ENCODE peak calls at places on chromosomes 5 and 9, in four cellular contexts. Y, P, V and T are unnamed samples.

GRCh38 chr9:125633116-125633743 is 73.8 kb downstream of the MAPKAP1 start:
- DNase-seq in Y (no peak), V (no peak), P (no peak), T (no peak)

GRCh38 chr9:123929177-123929869 is 603 bp downstream of the DENND1A start:
- DNase-seq in V (no peak), P (no peak), Y (no peak), T (no peak)

GRCh38 chr5:171610686-171611085 is 174.9 kb upstream of the SMIM23 start:
- DNase-seq in P (no peak), Y (no peak), V (no peak), T (no peak)

GRCh38 chr5:68114641-68115040 is 100.9 kb upstream of the PIK3R1 start:
- DNase-seq in Y (no peak), V (no peak), P (no peak), T (no peak)

GRCh38 chr5:124528838-124529237 is 217.6 kb downstream of the ZNF608 start:
- DNase-seq in V (no peak), P (no peak), Y (no peak), T (no peak)

GRCh38 chr5:142486581-142486980 is 161.8 kb upstream of the SPRY4 start:
- DNase-seq in Y (no peak), P (no peak), V (no peak), T (no peak)

GRCh38 chr5:61625682-61626620 is 293.9 kb downstream of the ZSWIM6 start:
- DNase-seq in V (peak), P (peak), Y (peak), T (peak)

GRCh38 chr5:174352681-174353080 is 307.2 kb downstream of the NSG2 start:
- DNase-seq in P (no peak), V (no peak), Y (no peak), T (no peak)

DNA sequence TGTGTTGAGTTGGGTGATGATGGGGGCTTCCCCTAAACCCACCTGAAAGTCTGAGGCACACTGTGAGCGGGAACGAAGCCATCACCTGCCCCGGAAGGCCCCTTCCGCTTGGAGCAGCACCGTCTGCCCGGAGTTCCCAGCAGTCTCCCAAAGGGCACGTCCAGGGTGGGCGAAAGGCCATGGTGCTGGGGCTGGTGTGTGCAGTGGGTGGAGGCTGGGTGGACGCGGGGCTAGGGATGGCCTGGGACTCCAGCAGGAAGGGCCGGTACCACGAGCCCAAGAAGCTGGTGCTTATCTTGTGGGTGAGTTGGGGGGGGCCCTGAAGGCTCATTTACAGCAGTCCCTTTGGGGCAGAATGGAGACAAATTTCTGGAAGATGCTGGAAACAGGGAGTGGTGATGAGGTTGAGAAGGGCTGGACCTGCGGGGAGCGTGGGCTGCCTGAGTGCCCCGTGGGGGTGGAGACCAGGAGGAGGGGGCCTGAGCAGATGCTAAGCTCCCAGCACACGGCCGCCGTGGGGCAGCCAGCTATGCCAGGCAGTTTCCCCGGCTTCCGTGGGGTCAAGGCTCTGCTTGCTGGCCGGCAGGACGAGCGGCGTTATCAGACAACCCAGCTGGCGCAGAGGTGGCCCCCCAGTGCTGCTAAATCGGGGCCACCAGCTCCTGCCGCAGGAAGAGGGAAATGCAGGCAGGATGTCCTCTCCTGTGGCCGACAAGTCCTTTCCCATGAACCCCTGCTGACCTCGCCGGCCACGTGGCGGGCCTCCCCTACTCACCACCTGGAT is 4.4 kb downstream of the FLT4 start:
- DNase-seq in V (no peak), P (no peak), Y (peak), T (no peak)
- H3K27ac ChIP-seq in V (no peak), P (peak), Y (no peak), T (no peak)

GRCh38 chr9:115063058-115063850 is 54.7 kb downstream of the TNC start:
- DNase-seq in V (no peak), P (no peak), Y (no peak), T (no peak)
- H3K27ac ChIP-seq in V (peak), P (no peak), Y (no peak), T (no peak)

DNA sequence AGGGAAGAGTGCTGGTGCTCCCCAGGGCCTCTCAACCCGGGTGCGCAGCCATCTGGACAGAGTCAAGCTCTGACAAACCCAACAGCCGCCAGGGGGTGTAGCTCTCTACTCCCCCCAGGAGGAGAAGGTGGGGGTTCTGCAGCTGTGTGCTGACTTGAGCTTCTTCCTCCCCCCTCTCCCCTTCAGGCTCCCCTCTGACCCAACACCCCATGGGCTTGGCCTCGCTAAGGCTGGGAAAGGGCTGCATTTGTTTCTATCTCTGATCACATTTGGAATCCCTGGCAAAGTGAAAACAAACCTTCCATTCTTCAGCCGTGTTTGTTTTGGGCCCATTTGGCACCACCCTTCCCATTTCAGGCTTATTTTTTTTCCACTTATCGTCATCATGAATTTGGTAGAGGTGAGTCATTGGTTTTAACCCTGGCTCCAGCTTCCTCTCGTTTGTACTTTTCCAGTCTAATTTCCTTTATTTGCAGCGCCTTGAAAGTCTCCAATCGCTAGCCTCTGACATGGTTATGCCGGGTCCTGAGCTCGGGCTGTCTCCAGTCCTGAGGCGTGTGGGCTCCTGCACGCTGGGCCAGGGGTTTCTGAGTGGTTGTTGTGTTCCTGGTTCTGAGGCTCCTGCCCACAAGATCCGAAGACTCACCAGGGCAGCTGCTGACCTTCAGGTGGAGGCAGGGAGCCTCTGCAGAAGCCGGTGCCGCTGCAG is 36.1 kb downstream of the DAP start:
- DNase-seq in Y (no peak), V (no peak), P (peak), T (no peak)
- H3K27ac ChIP-seq in Y (peak), V (no peak), P (peak), T (peak)

DNA sequence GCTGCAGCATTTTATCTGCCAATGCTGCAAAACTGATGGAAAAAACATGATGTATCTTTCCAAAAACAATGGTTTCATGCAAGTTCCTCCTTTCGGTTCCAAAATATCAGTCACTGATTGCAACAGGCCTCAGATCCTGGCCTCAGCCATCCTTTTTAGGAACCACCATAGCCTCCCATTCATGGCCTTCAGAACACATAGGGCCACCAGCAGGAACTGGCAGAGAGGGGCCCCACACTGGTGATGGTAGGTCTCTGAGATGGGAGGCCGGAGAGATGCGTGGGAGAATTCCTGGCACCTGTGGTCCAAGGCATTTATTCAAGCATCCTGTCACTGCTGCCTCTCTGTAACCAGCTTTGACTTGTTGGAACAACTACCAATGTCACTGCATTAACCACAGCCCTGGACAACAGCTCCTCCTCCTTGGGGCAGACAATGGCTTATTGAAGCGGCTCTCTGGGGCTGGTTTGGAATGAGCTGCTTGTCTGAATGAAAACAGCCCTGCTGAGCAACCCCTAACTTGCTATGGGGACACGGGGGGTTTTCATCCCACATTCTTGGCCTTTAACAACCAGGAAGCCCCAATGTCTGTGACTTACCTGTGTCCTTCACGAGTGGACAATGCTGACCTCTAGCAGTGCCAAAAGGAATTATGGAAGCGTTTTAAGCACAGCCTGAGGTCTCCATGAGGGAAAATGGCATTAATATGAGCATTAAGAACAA is 108.1 kb downstream of the LHFPL2 start:
- DNase-seq in P (no peak), Y (no peak), V (no peak), T (peak)
- H3K27ac ChIP-seq in P (no peak), Y (peak), V (no peak), T (peak)